ENCODE peak calls at places on chromosomes 11 and 22, in five cellular contexts. F is iris pigment epithelial cell; Y is effector memory CD4-positive, alpha-beta T cell; G is osteoblast; E is GM04503. S is an unnamed sample.
A peak's percentile ranks its signal among the peaks of the same experiment; 100 is the strongest.

GRCh38 chr11:57434640-57435546 is 8.0 kb upstream of the SLC43A3 start:
- DNase-seq in Y (no peak), F (peak; percentile 97), E (peak; percentile 92), G (peak; percentile 85), S (no peak)

GRCh38 chr11:44968510-44968909 is 17.8 kb upstream of the TP53I11 start:
- DNase-seq in Y (no peak), E (no peak), G (peak; percentile 14), F (no peak), S (no peak)

GRCh38 chr11:71391786-71392185 is 56.4 kb downstream of the DHCR7 start:
- DNase-seq in G (peak; percentile 74), F (no peak), E (no peak), Y (no peak), S (no peak)

GRCh38 chr11:103601230-103601846 is 435.1 kb upstream of the DDI1 start:
- DNase-seq in Y (no peak), F (peak; percentile 78), G (peak; percentile 67), E (no peak), S (no peak)

GRCh38 chr11:27162237-27162636 is 121.6 kb downstream of the BBOX1 start:
- DNase-seq in E (no peak), F (no peak), G (no peak), Y (no peak), S (no peak)

GRCh38 chr11:134155456-134155855 is 68.3 kb downstream of the NCAPD3 start:
- DNase-seq in E (no peak), Y (no peak), F (no peak), G (no peak), S (no peak)

GRCh38 chr11:72349616-72350218 is 84.6 kb downstream of the CLPB start:
- DNase-seq in G (no peak), E (no peak), Y (no peak), F (peak; percentile 28), S (no peak)

GRCh38 chr22:17095538-17095937 is 10.7 kb downstream of the IL17RA start:
- DNase-seq in G (peak; percentile 81), E (no peak), F (no peak), Y (no peak), S (no peak)

GRCh38 chr22:21042978-21043855 is 2.5 kb upstream of the LRRC74B start:
- DNase-seq in Y (no peak), G (peak; percentile 62), E (no peak), F (no peak), S (no peak)

GRCh38 chr11:104338186-104338585 is 174.2 kb upstream of the PDGFD start:
- DNase-seq in F (peak; percentile 60), Y (no peak), E (peak; percentile 13), G (no peak), S (no peak)

GRCh38 chr22:37095113-37095512 is 14.4 kb downstream of the TMPRSS6 start:
- DNase-seq in F (no peak), G (no peak), E (no peak), Y (no peak), S (no peak)

GRCh38 chr11:29119691-29120328 is 897.0 kb downstream of the KCNA4 start:
- DNase-seq in Y (no peak), G (peak; percentile 53), F (peak; percentile 96), E (peak; percentile 45), S (no peak)

GRCh38 chr22:22720201-22720723 is 75.8 kb downstream of the GGTLC2 start:
- DNase-seq in G (peak; percentile 43), E (no peak), Y (no peak), F (peak; percentile 67), S (peak; percentile 28)

GRCh38 chr11:117851852-117852251 is 24.6 kb downstream of the FXYD6 start:
- DNase-seq in G (peak; percentile 32), E (no peak), Y (no peak), F (no peak), S (no peak)

GRCh38 chr11:65225284-65226102 is 36.3 kb upstream of the POLA2 start:
- DNase-seq in G (peak; percentile 95), E (no peak), Y (peak; percentile 24), F (peak; percentile 59), S (peak; percentile 41)

GRCh38 chr11:17846852-17847453 is 112.4 kb downstream of the KCNC1 start:
- DNase-seq in E (no peak), F (peak; percentile 53), G (peak; percentile 34), Y (no peak), S (no peak)

GRCh38 chr22:34036936-34037335 is 116.7 kb upstream of the LARGE1 start:
- DNase-seq in E (no peak), F (no peak), Y (no peak), G (no peak), S (no peak)

GRCh38 chr11:76738618-76739220 is 44.4 kb upstream of the TSKU start:
- DNase-seq in Y (no peak), G (no peak), E (no peak), F (no peak), S (no peak)